ENCODE peak calls at places on chromosome 22, in nine cellular contexts. D is amniotic stem cell; R is glutamatergic neuron; N is iris pigment epithelial cell; X is pancreas; C is stimulated activated CD4-positive, alpha-beta T cell treated with anti-CD3 and anti-CD28 coated beads, Interleukin-12 subunit alpha, Interleukin-12 subunit beta, amount 100 ng/mL, for 48 hours; T is heart right ventricle; V is activated T-helper 1 cell treated with anti-CD3 and anti-CD28 coated beads, Interleukin-12 subunit alpha, Interleukin-12 subunit beta, Interleukin-2, Interleukin-4 antibody, amounts not matched to agents 30 ng/mL and 10 ng/mL and 1 ng/mL, durations not matched to agents 14 hours and 24 hours and 36 hours; M is OCI-M1. E is an unnamed sample.
A peak's percentile ranks its signal among the peaks of the same experiment; 100 is the strongest.

GRCh38 chr22:46002757-46003270 is 25.9 kb upstream of the WNT7B start:
- DNase-seq in M (no peak), T (no peak), C (no peak), D (no peak), N (no peak), X (no peak), V (no peak), R (no peak), E (no peak)

GRCh38 chr22:48936391-48936790 is 891.3 kb downstream of the BRD1 start:
- DNase-seq in N (no peak), V (no peak), T (no peak), X (no peak), D (no peak), M (no peak), C (no peak), R (no peak), E (no peak)

GRCh38 chr22:39845522-39845921 is 48.0 kb downstream of the ENTHD1 start:
- DNase-seq in C (no peak), D (no peak), V (no peak), R (no peak), M (peak; percentile 55), X (no peak), T (no peak), N (no peak), E (no peak)

GRCh38 chr22:42949159-42949558 is 65.8 kb downstream of the PACSIN2 start:
- DNase-seq in M (no peak), V (no peak), N (peak; percentile 70), C (no peak), D (no peak), T (peak; percentile 60), R (no peak), X (no peak), E (no peak)

GRCh38 chr22:41844513-41844912 is 11.6 kb downstream of the SREBF2 start:
- DNase-seq in R (no peak), X (no peak), N (no peak), C (no peak), V (no peak), D (no peak), M (peak; percentile 45), T (no peak), E (no peak)

GRCh38 chr22:29780781-29781676 is 13.9 kb downstream of the UQCR10 start:
- DNase-seq in V (no peak), D (peak; percentile 56), N (peak; percentile 87), C (no peak), T (no peak), R (peak; percentile 27), X (no peak), M (peak; percentile 89), E (no peak)

GRCh38 chr22:49398115-49398514 is 429.6 kb downstream of the BRD1 start:
- DNase-seq in V (no peak), M (no peak), N (no peak), T (no peak), D (no peak), C (no peak), R (no peak), X (no peak), E (no peak)

GRCh38 chr22:23621082-23621780 is 10.9 kb downstream of the DRICH1 start:
- DNase-seq in M (no peak), T (no peak), C (no peak), V (no peak), R (no peak), N (no peak), D (no peak), X (no peak), E (no peak)

GRCh38 chr22:38710352-38710751 is 4.6 kb downstream of the GTPBP1 start:
- DNase-seq in C (no peak), V (no peak), T (no peak), D (no peak), R (no peak), M (no peak), N (no peak), X (no peak), E (no peak)

E was measured in NCI-H1930.